ENCODE peak calls at places on chromosomes 2 and 18, in five cellular contexts. V is stimulated activated CD8-positive, alpha-beta memory T cell treated with anti-CD3 and anti-CD28 coated beads, Interleukin-12 subunit alpha, Interleukin-12 subunit beta, amount 100 ng/mL, for 1 hour; U is body of pancreas; T is AG09319; S is activated T-cell treated with anti-CD3 and anti-CD28 coated beads, Interleukin-2, amount 50 U/mL, for 72 hours. H is an unnamed sample.
A peak's percentile ranks its signal among the peaks of the same experiment; 100 is the strongest.

GRCh38 chr2:221124542-221125235 is 447.4 kb downstream of the EPHA4 start:
- DNase-seq in T (no peak), V (no peak), U (no peak), S (no peak), H (no peak)

GRCh38 chr2:202154613-202155281 is 81.7 kb downstream of the KIAA2012 start:
- DNase-seq in V (no peak), S (no peak), U (no peak), T (no peak), H (no peak)

GRCh38 chr2:18930977-18931376 is 341.6 kb upstream of the NT5C1B start:
- DNase-seq in S (no peak), U (no peak), T (no peak), V (no peak), H (no peak)

GRCh38 chr18:74499633-74500032 is 3.5 kb downstream of the CNDP2 start:
- DNase-seq in V (no peak), S (peak; percentile 29), T (no peak), U (peak; percentile 57), H (peak; percentile 3)

GRCh38 chr2:2640818-2641217 is 309.7 kb upstream of the MYT1L start:
- DNase-seq in V (no peak), U (no peak), T (no peak), S (no peak), H (no peak)

GRCh38 chr2:167015806-167016205 is 127.5 kb downstream of the XIRP2 start:
- DNase-seq in U (no peak), V (no peak), T (no peak), S (no peak), H (no peak)

GRCh38 chr2:135299165-135299564 is 231.9 kb downstream of the ZRANB3 start:
- DNase-seq in U (no peak), S (no peak), V (no peak), T (no peak), H (no peak)

GRCh38 chr2:48278590-48278989 is 251.4 kb upstream of the STON1 start:
- DNase-seq in T (no peak), V (no peak), U (no peak), S (no peak), H (no peak)

GRCh38 chr18:74534150-74534969 is at the start of gene CNDP1:
- DNase-seq in T (no peak), V (no peak), U (no peak), S (no peak), H (no peak)

GRCh38 chr2:275457-275856 is 10.7 kb downstream of the ACP1 start:
- DNase-seq in S (no peak), T (no peak), V (no peak), U (no peak), H (no peak)

GRCh38 chr2:25309402-25309801 is 32.3 kb downstream of the DNMT3A start:
- DNase-seq in U (peak; percentile 61), V (peak; percentile 58), T (no peak), S (peak; percentile 71), H (peak; percentile 49)

GRCh38 chr2:164972216-164972615 is 16.9 kb upstream of the SLC38A11 start:
- DNase-seq in U (no peak), S (no peak), V (no peak), T (no peak), H (no peak)

GRCh38 chr2:70645733-70646420 is 92.3 kb upstream of the TGFA start:
- DNase-seq in T (no peak), U (no peak), S (no peak), V (no peak), H (no peak)

GRCh38 chr2:13558368-13558767 is 841.6 kb downstream of the TRIB2 start:
- DNase-seq in T (no peak), U (no peak), V (no peak), S (no peak), H (no peak)

GRCh38 chr2:237290249-237290648 is 123.7 kb downstream of the COL6A3 start:
- DNase-seq in V (no peak), U (peak; percentile 36), T (no peak), S (no peak), H (no peak)

GRCh38 chr2:109342890-109343289 is 213.9 kb downstream of the SH3RF3 start:
- DNase-seq in S (no peak), T (no peak), U (no peak), V (no peak), H (no peak)

GRCh38 chr2:118878531-118879149 is 31.2 kb upstream of the EN1 start:
- DNase-seq in U (no peak), V (no peak), S (no peak), T (no peak), H (no peak)

GRCh38 chr2:97774425-97774824 is 61.0 kb downstream of the ZAP70 start:
- DNase-seq in V (no peak), U (no peak), T (no peak), S (no peak), H (no peak)

GRCh38 chr18:59220784-59221765 is 1.1 kb downstream of the GRP start:
- DNase-seq in S (no peak), U (no peak), V (no peak), T (no peak), H (no peak)

GRCh38 chr2:16664052-16664731 is 1.4 kb downstream of the CYRIA start:
- DNase-seq in U (peak; percentile 53), V (no peak), S (no peak), T (peak; percentile 20), H (no peak)

GRCh38 chr2:201470821-201471731 is 19.5 kb downstream of the STRADB start:
- DNase-seq in S (no peak), V (no peak), T (no peak), U (no peak), H (no peak)

GRCh38 chr2:161138429-161138828 is 21.8 kb upstream of the TANK start:
- DNase-seq in T (no peak), V (no peak), S (peak; percentile 25), U (no peak), H (no peak)

GRCh38 chr18:9516437-9517064 is 41.2 kb downstream of the RALBP1 start:
- DNase-seq in V (no peak), T (no peak), U (peak; percentile 23), S (peak; percentile 4), H (no peak)

GRCh38 chr2:95032341-95032740 is 6.8 kb downstream of the MAL start:
- DNase-seq in S (no peak), U (no peak), V (no peak), T (no peak), H (no peak)

GRCh38 chr2:147506889-147507288 is 337.9 kb upstream of the ACVR2A start:
- DNase-seq in U (no peak), T (no peak), V (no peak), S (no peak), H (no peak)

GRCh38 chr2:73225513-73226360 is 7.3 kb downstream of the PRADC1 start:
- DNase-seq in T (no peak), S (no peak), V (no peak), U (no peak), H (no peak)

GRCh38 chr18:74994502-74995403 is 214.2 kb downstream of the PTGR3 start:
- DNase-seq in U (no peak), S (peak; percentile 5), T (no peak), V (no peak), H (no peak)

H was measured in effector CD8-positive, alpha-beta T cell.